ENCODE peak calls at places on chromosomes 11 and 22, in ten cellular contexts. O is effector memory CD4-positive, alpha-beta T cell; G is CD8-positive, alpha-beta memory T cell; J is neural crest cell; E is AML-193; K is GM04503; Q is activated naive CD8-positive, alpha-beta T cell treated with anti-CD3 and anti-CD28 coated beads, Interleukin-2, amount 50 U/mL, for 16 hours; N is GM04504; X is AG09319; V is mammary epithelial cell. I is an unnamed sample.

GRCh38 chr11:5303643-5304042 is 1.9 kb upstream of the OR51B4 start:
- DNase-seq in K (no peak), Q (no peak), V (no peak), J (no peak), G (no peak), X (no peak), E (no peak), N (no peak), O (no peak), I (no peak)

GRCh38 chr11:92457250-92457649 is 232.6 kb downstream of the FAT3 start:
- DNase-seq in K (no peak), J (no peak), E (no peak), X (no peak), O (no peak), Q (no peak), V (peak), N (no peak), G (no peak), I (no peak)

GRCh38 chr11:35321532-35322320 is 97.6 kb downstream of the SLC1A2 start:
- DNase-seq in O (no peak), J (no peak), G (no peak), K (peak), X (peak), V (no peak), N (peak), E (no peak), Q (no peak), I (peak)

GRCh38 chr11:62805991-62806441 is 776 bp upstream of the NXF1 start:
- DNase-seq in X (no peak), Q (no peak), E (no peak), V (no peak), O (no peak), J (no peak), K (no peak), G (no peak), N (no peak), I (no peak)

GRCh38 chr11:16605440-16605970 is 132.9 kb upstream of the C11orf58 start:
- DNase-seq in V (peak), J (peak), K (no peak), E (no peak), G (no peak), X (no peak), Q (no peak), N (no peak), O (no peak), I (no peak)

GRCh38 chr11:119481667-119482400 is 58.9 kb upstream of the THY1 start:
- DNase-seq in Q (no peak), J (no peak), O (no peak), E (no peak), X (no peak), G (no peak), K (no peak), V (no peak), N (no peak), I (no peak)

GRCh38 chr11:61873588-61874459 is 17.5 kb downstream of the FADS3 start:
- DNase-seq in E (no peak), N (no peak), O (no peak), V (no peak), Q (no peak), J (no peak), K (no peak), G (no peak), X (no peak), I (no peak)

GRCh38 chr11:68813778-68814177 is 27.9 kb downstream of the CPT1A start:
- DNase-seq in X (no peak), V (no peak), O (no peak), G (no peak), E (no peak), J (no peak), K (no peak), N (no peak), Q (no peak), I (no peak)

GRCh38 chr11:121887564-121887963 is 228.5 kb downstream of the BLID start:
- DNase-seq in V (no peak), X (no peak), G (no peak), O (no peak), J (peak), K (no peak), N (no peak), Q (no peak), E (no peak), I (no peak)

GRCh38 chr11:133967599-133968238 is 11.0 kb upstream of the IGSF9B start:
- DNase-seq in E (no peak), X (no peak), O (no peak), G (no peak), J (no peak), V (no peak), Q (no peak), K (no peak), N (no peak), I (no peak)

GRCh38 chr11:746289-747175 is 732 bp upstream of the TALDO1 start:
- DNase-seq in V (no peak), X (no peak), E (no peak), N (no peak), Q (no peak), J (peak), G (no peak), O (no peak), K (no peak), I (no peak)

GRCh38 chr22:35452351-35452781 is 52.4 kb downstream of the MCM5 start:
- DNase-seq in N (no peak), X (no peak), V (no peak), E (no peak), J (no peak), Q (no peak), O (no peak), G (no peak), K (no peak), I (no peak)

GRCh38 chr11:63942803-63943202 is 4.0 kb downstream of the NAA40 start:
- DNase-seq in V (no peak), E (no peak), Q (no peak), O (no peak), N (no peak), X (no peak), J (no peak), K (no peak), G (no peak), I (no peak)

GRCh38 chr11:92268546-92268945 is 43.9 kb downstream of the FAT3 start:
- DNase-seq in N (no peak), K (no peak), J (no peak), O (no peak), Q (no peak), V (no peak), E (no peak), G (no peak), X (no peak), I (no peak)

GRCh38 chr22:18931905-18932652 is 4.0 kb downstream of the PRODH start:
- DNase-seq in X (no peak), Q (no peak), N (no peak), J (no peak), K (no peak), O (no peak), G (no peak), E (no peak), V (no peak), I (no peak)

GRCh38 chr22:39524753-39525657 is 4.6 kb downstream of the ATF4 start:
- DNase-seq in E (no peak), O (no peak), X (no peak), K (no peak), N (no peak), J (no peak), V (no peak), Q (no peak), G (no peak), I (no peak)

GRCh38 chr22:29031236-29031982 is 30.2 kb downstream of the C22orf31 start:
- DNase-seq in V (peak), Q (no peak), J (no peak), X (no peak), K (peak), O (no peak), G (no peak), N (peak), E (no peak), I (peak)

GRCh38 chr22:24937114-24937513 is 9.4 kb downstream of the LHFPL7 start:
- DNase-seq in X (no peak), V (peak), N (no peak), K (no peak), G (no peak), Q (no peak), O (no peak), J (peak), E (peak), I (no peak)

GRCh38 chr22:31244044-31244942 is 32.2 kb downstream of the LIMK2 start:
- DNase-seq in J (no peak), E (no peak), X (peak), G (no peak), O (no peak), N (peak), Q (no peak), V (peak), K (peak), I (peak)

GRCh38 chr11:12680246-12680939 is 6.2 kb downstream of the TEAD1 start:
- DNase-seq in X (peak), K (peak), J (peak), N (peak), O (no peak), V (peak), G (no peak), E (no peak), Q (no peak), I (peak)

GRCh38 chr22:24003887-24004286 is 1.4 kb downstream of the GSTT4 start:
- DNase-seq in O (no peak), N (no peak), X (no peak), V (no peak), Q (no peak), G (no peak), J (no peak), E (no peak), K (no peak), I (no peak)

GRCh38 chr11:15379483-15379882 is 264.8 kb downstream of the INSC start:
- DNase-seq in E (no peak), N (no peak), X (no peak), G (no peak), J (no peak), Q (no peak), O (no peak), V (no peak), K (no peak), I (no peak)

GRCh38 chr11:67656278-67656922 is 5.9 kb upstream of the ACY3 start:
- DNase-seq in G (no peak), J (no peak), N (no peak), V (peak), X (no peak), E (peak), Q (no peak), O (no peak), K (no peak), I (no peak)

GRCh38 chr22:25409240-25409639 is 155.2 kb upstream of the GRK3 start:
- DNase-seq in Q (no peak), X (no peak), K (no peak), N (no peak), E (no peak), V (no peak), G (no peak), O (no peak), J (no peak), I (no peak)

GRCh38 chr11:70556884-70557741 is 158.8 kb downstream of the CTTN start:
- DNase-seq in K (no peak), O (no peak), G (no peak), Q (no peak), J (no peak), E (no peak), V (peak), N (no peak), X (no peak), I (no peak)

GRCh38 chr11:64304032-64304315 is 1.4 kb upstream of the ESRRA start:
- DNase-seq in E (no peak), J (no peak), K (no peak), G (no peak), O (no peak), N (no peak), Q (no peak), V (no peak), X (no peak), I (no peak)

I was measured in AG04449.